ENCODE peak calls at places on chromosome 16, in five cellular contexts. One of them, this sample, is unnamed.

GRCh38 chr16:81626181-81626674 is 152.9 kb upstream of the PLCG2 start:
- DNase-seq in AG04450: no peak
- DNase-seq in bronchial epithelial cell: peak
- DNase-seq in SJSA1: no peak
- DNase-seq in A549: no peak
- DNase-seq in this sample: no peak

GRCh38 chr16:78788276-78788675 is 688.8 kb downstream of the WWOX start:
- DNase-seq in AG04450: no peak
- DNase-seq in bronchial epithelial cell: no peak
- DNase-seq in SJSA1: no peak
- DNase-seq in A549: no peak
- DNase-seq in this sample: no peak

GRCh38 chr16:12321363-12321762 is 344.8 kb downstream of the SNX29 start:
- DNase-seq in AG04450: no peak
- DNase-seq in bronchial epithelial cell: no peak
- DNase-seq in SJSA1: no peak
- DNase-seq in A549: no peak
- DNase-seq in this sample: no peak

GRCh38 chr16:88084881-88085280 is 133.6 kb downstream of the BANP start:
- DNase-seq in AG04450: no peak
- DNase-seq in bronchial epithelial cell: no peak
- DNase-seq in SJSA1: no peak
- DNase-seq in A549: no peak
- DNase-seq in this sample: no peak

GRCh38 chr16:17269434-17269833 is 201.3 kb downstream of the XYLT1 start:
- DNase-seq in AG04450: no peak
- DNase-seq in bronchial epithelial cell: no peak
- DNase-seq in SJSA1: no peak
- DNase-seq in A549: no peak
- DNase-seq in this sample: no peak

GRCh38 chr16:80718480-80719220 is 85.7 kb downstream of the CDYL2 start:
- DNase-seq in AG04450: no peak
- DNase-seq in bronchial epithelial cell: peak
- DNase-seq in SJSA1: no peak
- DNase-seq in A549: no peak
- DNase-seq in this sample: peak

GRCh38 chr16:11084484-11085024 is 140.2 kb downstream of the CLEC16A start:
- DNase-seq in AG04450: no peak
- DNase-seq in bronchial epithelial cell: no peak
- DNase-seq in SJSA1: no peak
- DNase-seq in A549: no peak
- DNase-seq in this sample: no peak

GRCh38 chr16:27721548-27722265 is 171.8 kb downstream of the KATNIP start:
- DNase-seq in AG04450: peak
- DNase-seq in bronchial epithelial cell: no peak
- DNase-seq in SJSA1: no peak
- DNase-seq in A549: no peak
- DNase-seq in this sample: peak

GRCh38 chr16:79632289-79632688 is 31.8 kb upstream of the MAF start:
- DNase-seq in AG04450: no peak
- DNase-seq in bronchial epithelial cell: peak
- DNase-seq in SJSA1: no peak
- DNase-seq in A549: no peak
- DNase-seq in this sample: no peak

GRCh38 chr16:12899529-12900168 is 1.7 kb upstream of the SHISA9 start:
- DNase-seq in AG04450: no peak
- DNase-seq in bronchial epithelial cell: peak
- DNase-seq in SJSA1: no peak
- DNase-seq in A549: no peak
- DNase-seq in this sample: no peak

GRCh38 chr16:11094075-11094593 is 149.8 kb downstream of the CLEC16A start:
- DNase-seq in AG04450: peak
- DNase-seq in bronchial epithelial cell: peak
- DNase-seq in SJSA1: no peak
- DNase-seq in A549: no peak
- DNase-seq in this sample: peak

GRCh38 chr16:81748476-81749198 is 30.5 kb upstream of the PLCG2 start:
- DNase-seq in AG04450: no peak
- DNase-seq in bronchial epithelial cell: no peak
- DNase-seq in SJSA1: no peak
- DNase-seq in A549: no peak
- DNase-seq in this sample: no peak

GRCh38 chr16:9647981-9648701 is 534.1 kb downstream of the GRIN2A start:
- DNase-seq in AG04450: no peak
- DNase-seq in bronchial epithelial cell: peak
- DNase-seq in SJSA1: no peak
- DNase-seq in A549: peak
- DNase-seq in this sample: peak

GRCh38 chr16:78192734-78193133 is 93.3 kb downstream of the WWOX start:
- DNase-seq in AG04450: no peak
- DNase-seq in bronchial epithelial cell: no peak
- DNase-seq in SJSA1: no peak
- DNase-seq in A549: no peak
- DNase-seq in this sample: no peak

GRCh38 chr16:89377446-89377838 is 112.9 kb downstream of the ANKRD11 start:
- DNase-seq in AG04450: no peak
- DNase-seq in bronchial epithelial cell: no peak
- DNase-seq in SJSA1: no peak
- DNase-seq in A549: no peak
- DNase-seq in this sample: no peak

GRCh38 chr16:77767211-77767610 is 21.2 kb upstream of the VAT1L start:
- DNase-seq in AG04450: no peak
- DNase-seq in bronchial epithelial cell: no peak
- DNase-seq in SJSA1: no peak
- DNase-seq in A549: no peak
- DNase-seq in this sample: no peak

GRCh38 chr16:10740845-10741208 is 2.8 kb upstream of the NUBP1 start:
- DNase-seq in AG04450: no peak
- DNase-seq in bronchial epithelial cell: no peak
- DNase-seq in SJSA1: no peak
- DNase-seq in A549: no peak
- DNase-seq in this sample: no peak

GRCh38 chr16:88298882-88299745 is 83.6 kb upstream of the ZNF469 start:
- DNase-seq in AG04450: no peak
- DNase-seq in bronchial epithelial cell: peak
- DNase-seq in SJSA1: no peak
- DNase-seq in A549: no peak
- DNase-seq in this sample: no peak

GRCh38 chr16:81582655-81583441 is 138.2 kb downstream of the CMIP start:
- DNase-seq in AG04450: no peak
- DNase-seq in bronchial epithelial cell: no peak
- DNase-seq in SJSA1: no peak
- DNase-seq in A549: no peak
- DNase-seq in this sample: no peak

GRCh38 chr16:804193-805048 is 3.9 kb upstream of the GNG13 start:
- DNase-seq in AG04450: no peak
- DNase-seq in bronchial epithelial cell: no peak
- DNase-seq in SJSA1: no peak
- DNase-seq in A549: no peak
- DNase-seq in this sample: peak

GRCh38 chr16:85842848-85843247 is 43.4 kb downstream of the COX4I1 start:
- DNase-seq in AG04450: no peak
- DNase-seq in bronchial epithelial cell: no peak
- DNase-seq in SJSA1: no peak
- DNase-seq in A549: no peak
- DNase-seq in this sample: no peak

GRCh38 chr16:50692999-50693781 is at the start of gene NOD2:
- DNase-seq in AG04450: no peak
- DNase-seq in bronchial epithelial cell: no peak
- DNase-seq in SJSA1: no peak
- DNase-seq in A549: peak
- DNase-seq in this sample: no peak

GRCh38 chr16:23081675-23082119 is 67.6 kb downstream of the USP31 start:
- DNase-seq in AG04450: no peak
- DNase-seq in bronchial epithelial cell: peak
- DNase-seq in SJSA1: no peak
- DNase-seq in A549: peak
- DNase-seq in this sample: no peak

GRCh38 chr16:88819126-88819525 is 7.4 kb upstream of the APRT start:
- DNase-seq in AG04450: no peak
- DNase-seq in bronchial epithelial cell: no peak
- DNase-seq in SJSA1: no peak
- DNase-seq in A549: no peak
- DNase-seq in this sample: no peak

GRCh38 chr16:20385844-20386832 is 18.4 kb downstream of the PDILT start:
- DNase-seq in AG04450: peak
- DNase-seq in bronchial epithelial cell: peak
- DNase-seq in SJSA1: peak
- DNase-seq in A549: peak
- DNase-seq in this sample: peak
- H3K4me3 ChIP-seq in AG04450: no peak
- H3K4me3 ChIP-seq in bronchial epithelial cell: no peak
- H3K4me3 ChIP-seq in SJSA1: no peak
- H3K4me3 ChIP-seq in A549: no peak
- H3K4me3 ChIP-seq in this sample: no peak

GRCh38 chr16:67959520-67959919 is 8.9 kb downstream of the SLC12A4 start:
- DNase-seq in AG04450: no peak
- DNase-seq in bronchial epithelial cell: no peak
- DNase-seq in SJSA1: peak
- DNase-seq in A549: no peak
- DNase-seq in this sample: no peak
- H3K4me3 ChIP-seq in AG04450: no peak
- H3K4me3 ChIP-seq in bronchial epithelial cell: no peak
- H3K4me3 ChIP-seq in SJSA1: no peak
- H3K4me3 ChIP-seq in A549: no peak
- H3K4me3 ChIP-seq in this sample: no peak

DNA sequence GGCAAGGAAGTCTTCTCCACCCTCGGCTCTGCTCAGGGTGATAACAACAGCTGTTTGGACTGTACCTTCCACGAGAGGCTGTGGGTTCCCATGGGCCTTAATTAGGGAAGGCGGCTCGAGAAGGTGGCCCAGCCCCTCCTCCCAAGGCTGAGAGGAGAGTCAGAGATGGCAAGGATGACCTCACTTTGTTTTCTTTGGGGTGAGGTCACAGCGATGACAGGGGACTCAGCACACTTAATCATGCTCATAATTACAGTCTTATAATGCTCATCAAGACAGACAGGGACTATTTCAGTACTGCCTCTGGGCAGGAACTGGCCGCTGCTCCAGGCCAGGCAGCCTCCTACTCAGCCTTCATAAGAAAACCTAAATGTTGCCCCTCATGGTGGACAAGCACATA is 19.7 kb downstream of the WFDC1 start:
- DNase-seq in AG04450: no peak
- DNase-seq in bronchial epithelial cell: peak
- DNase-seq in SJSA1: no peak
- DNase-seq in A549: no peak
- DNase-seq in this sample: no peak
- H3K4me3 ChIP-seq in AG04450: no peak
- H3K4me3 ChIP-seq in bronchial epithelial cell: no peak
- H3K4me3 ChIP-seq in SJSA1: no peak
- H3K4me3 ChIP-seq in A549: no peak
- H3K4me3 ChIP-seq in this sample: no peak

DNA sequence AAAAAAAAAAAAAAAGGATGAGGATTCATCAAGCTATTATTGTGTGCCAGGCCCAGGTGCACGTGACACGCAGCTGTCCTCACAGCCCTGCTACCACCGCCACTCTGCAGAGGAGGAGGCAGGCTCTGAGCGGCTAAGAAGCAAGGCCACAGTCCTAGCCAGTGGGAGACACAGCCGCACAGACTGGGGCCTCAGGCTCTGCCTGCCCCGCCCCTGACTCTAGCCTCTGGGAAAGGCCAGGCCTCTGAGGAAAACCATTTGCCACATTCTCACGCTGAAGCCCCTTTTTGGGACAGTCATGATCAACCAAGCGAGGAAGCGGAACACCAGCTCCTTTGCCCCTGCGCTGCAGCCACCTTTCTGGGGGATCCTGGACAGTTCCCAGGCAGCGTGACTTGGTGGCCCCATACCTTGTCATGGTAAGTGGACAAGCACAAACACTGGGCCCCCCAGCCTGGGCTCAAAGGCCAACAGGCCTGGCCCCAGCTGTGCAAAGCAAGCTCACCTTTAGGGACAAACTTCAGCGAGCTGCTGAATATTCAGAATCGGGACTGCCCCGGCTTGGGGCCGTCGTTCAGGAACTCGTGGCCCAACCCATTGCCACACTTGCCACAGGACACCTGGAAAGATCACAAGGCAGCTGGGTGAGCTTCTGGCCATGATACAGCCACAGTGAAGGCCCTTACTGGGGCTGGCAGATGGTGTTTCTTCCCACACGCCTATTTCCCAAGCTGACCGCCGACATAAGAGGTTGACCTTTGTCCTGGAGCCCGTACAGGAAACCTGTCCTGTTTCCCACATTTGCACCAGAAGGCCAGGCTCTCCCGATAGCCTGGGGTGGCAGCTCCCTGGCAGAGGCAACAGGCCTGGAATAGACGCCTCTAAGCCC is 2.5 kb downstream of the MSRB1 start:
- DNase-seq in AG04450: no peak
- DNase-seq in bronchial epithelial cell: no peak
- DNase-seq in SJSA1: no peak
- DNase-seq in A549: no peak
- DNase-seq in this sample: no peak
- H3K4me3 ChIP-seq in AG04450: no peak
- H3K4me3 ChIP-seq in bronchial epithelial cell: no peak
- H3K4me3 ChIP-seq in SJSA1: no peak
- H3K4me3 ChIP-seq in A549: no peak
- H3K4me3 ChIP-seq in this sample: no peak

GRCh38 chr16:24482681-24483202 is 56.6 kb upstream of the RBBP6 start:
- DNase-seq in AG04450: no peak
- DNase-seq in bronchial epithelial cell: no peak
- DNase-seq in SJSA1: no peak
- DNase-seq in A549: no peak
- DNase-seq in this sample: no peak
- H3K4me3 ChIP-seq in AG04450: no peak
- H3K4me3 ChIP-seq in bronchial epithelial cell: no peak
- H3K4me3 ChIP-seq in SJSA1: no peak
- H3K4me3 ChIP-seq in A549: no peak
- H3K4me3 ChIP-seq in this sample: no peak

GRCh38 chr16:2686912-2687507 is 4.7 kb downstream of the KCTD5 start:
- DNase-seq in AG04450: no peak
- DNase-seq in bronchial epithelial cell: no peak
- DNase-seq in SJSA1: no peak
- DNase-seq in A549: no peak
- DNase-seq in this sample: no peak
- H3K4me3 ChIP-seq in AG04450: no peak
- H3K4me3 ChIP-seq in bronchial epithelial cell: no peak
- H3K4me3 ChIP-seq in SJSA1: no peak
- H3K4me3 ChIP-seq in A549: no peak
- H3K4me3 ChIP-seq in this sample: no peak

This sample was measured in SJCRH30.